ENCODE peak calls at places on chromosomes 3 and 15, in seven cellular contexts. N, Z, Q, C, E, V and B are unnamed samples.

GRCh38 chr3:61438253-61439115 is 122.9 kb upstream of the PTPRG start:
- DNase-seq in N (no peak), Z (no peak), Q (no peak), C (no peak), E (no peak), V (no peak), B (no peak)

GRCh38 chr3:15974647-15975046 is 176.9 kb upstream of the ANKRD28 start:
- DNase-seq in N (no peak), Z (no peak), Q (no peak), C (no peak), E (no peak), V (no peak), B (peak)

GRCh38 chr3:79247367-79248103 is 520.3 kb downstream of the ROBO1 start:
- DNase-seq in N (peak), Z (peak), Q (no peak), C (no peak), E (no peak), V (no peak), B (no peak)

GRCh38 chr3:184733971-184734608 is 22.2 kb upstream of the MAGEF1 start:
- DNase-seq in N (no peak), Z (no peak), Q (no peak), C (no peak), E (no peak), V (no peak), B (no peak)

GRCh38 chr3:56975562-56975961 is 84.9 kb upstream of the SPATA12 start:
- DNase-seq in N (no peak), Z (peak), Q (no peak), C (no peak), E (no peak), V (no peak), B (no peak)

GRCh38 chr3:40181182-40181581 is 128.3 kb upstream of the EIF1B start:
- DNase-seq in N (no peak), Z (no peak), Q (no peak), C (no peak), E (no peak), V (no peak), B (no peak)

GRCh38 chr3:181635141-181635540 is 76.6 kb upstream of the SOX2 start:
- DNase-seq in N (no peak), Z (no peak), Q (no peak), C (no peak), E (no peak), V (no peak), B (no peak)

GRCh38 chr15:62307551-62307950 is 142.5 kb upstream of the C2CD4B start:
- DNase-seq in N (peak), Z (peak), Q (no peak), C (no peak), E (no peak), V (no peak), B (no peak)

GRCh38 chr15:82159922-82160321 is 102.6 kb downstream of the EFL1 start:
- DNase-seq in N (peak), Z (peak), Q (peak), C (no peak), E (no peak), V (no peak), B (no peak)

GRCh38 chr3:197486861-197487260 is 68.9 kb downstream of the BDH1 start:
- DNase-seq in N (no peak), Z (no peak), Q (no peak), C (no peak), E (no peak), V (no peak), B (no peak)

GRCh38 chr15:44216958-44217357 is 21.9 kb upstream of the FRMD5 start:
- DNase-seq in N (no peak), Z (no peak), Q (no peak), C (no peak), E (no peak), V (no peak), B (no peak)

GRCh38 chr15:89948796-89949195 is 36.0 kb upstream of the ARPIN start:
- DNase-seq in N (no peak), Z (no peak), Q (no peak), C (no peak), E (no peak), V (no peak), B (no peak)

GRCh38 chr3:150252462-150252861 is 155.6 kb upstream of the TSC22D2 start:
- DNase-seq in N (no peak), Z (peak), Q (no peak), C (no peak), E (no peak), V (no peak), B (no peak)

GRCh38 chr3:178406206-178406605 is 130.0 kb upstream of the KCNMB2 start:
- DNase-seq in N (no peak), Z (peak), Q (no peak), C (no peak), E (no peak), V (no peak), B (no peak)

GRCh38 chr3:45551214-45552010 is 43.1 kb upstream of the LIMD1 start:
- DNase-seq in N (peak), Z (peak), Q (peak), C (peak), E (no peak), V (no peak), B (no peak)

GRCh38 chr15:85704021-85704420 is 90.7 kb downstream of the KLHL25 start:
- DNase-seq in N (no peak), Z (no peak), Q (no peak), C (no peak), E (no peak), V (no peak), B (no peak)

GRCh38 chr15:55998478-55998877 is 5.1 kb upstream of the NEDD4 start:
- DNase-seq in N (no peak), Z (no peak), Q (no peak), C (no peak), E (no peak), V (no peak), B (no peak)

GRCh38 chr15:69463182-69463756 is 10.7 kb downstream of the RPLP1 start:
- DNase-seq in N (no peak), Z (peak), Q (no peak), C (no peak), E (no peak), V (no peak), B (no peak)

GRCh38 chr15:56957812-56958406 is 39.5 kb downstream of the TCF12 start:
- DNase-seq in N (no peak), Z (no peak), Q (no peak), C (no peak), E (no peak), V (no peak), B (no peak)

GRCh38 chr3:19146685-19147650 is 1.3 kb upstream of the KCNH8 start:
- DNase-seq in N (peak), Z (peak), Q (peak), C (peak), E (peak), V (peak), B (peak)

GRCh38 chr15:27844018-27844666 is 255.0 kb downstream of the OCA2 start:
- DNase-seq in N (peak), Z (peak), Q (peak), C (no peak), E (no peak), V (no peak), B (no peak)

GRCh38 chr3:26118165-26118564 is 328.3 kb downstream of the OXSM start:
- DNase-seq in N (no peak), Z (peak), Q (no peak), C (no peak), E (peak), V (no peak), B (no peak)

GRCh38 chr15:64151727-64152506 is at the start of gene SNX22:
- DNase-seq in N (no peak), Z (no peak), Q (no peak), C (no peak), E (peak), V (no peak), B (no peak)

GRCh38 chr3:142319094-142319493 is 93.7 kb upstream of the GK5 start:
- DNase-seq in N (peak), Z (peak), Q (peak), C (no peak), E (no peak), V (no peak), B (no peak)

GRCh38 chr3:107372506-107372905 is 4.7 kb upstream of the CCDC54 start:
- DNase-seq in N (no peak), Z (no peak), Q (no peak), C (no peak), E (no peak), V (no peak), B (no peak)